ENCODE peak calls at places on chromosomes 13 and 19, in eight cellular contexts. O is tibial nerve, S is mucosa of descending colon, E is transverse colon, K is fibroblast of lung, R is breast epithelium, V is astrocyte, P is body of pancreas. G is an unnamed sample. For H3K4me1, the result is how much of the 10 kb centered on the place peaks cover.

GRCh38 chr19:4952945-4953344 is 16.0 kb upstream of the KDM4B start:
- DNase-seq in O (no peak), S (no peak), E (no peak), K (no peak), R (no peak), V (no peak), P (no peak), G (no peak)

GRCh38 chr19:7533281-7533819 is 2.2 kb upstream of the PNPLA6 start:
- DNase-seq in O (peak), S (peak), E (peak), K (peak), R (peak), V (no peak), P (peak), G (peak)

GRCh38 chr19:10214784-10215183 is 16.3 kb downstream of the S1PR2 start:
- DNase-seq in O (no peak), S (no peak), E (no peak), K (no peak), R (no peak), V (peak), P (no peak), G (no peak)

GRCh38 chr13:109123971-109124370 is 494.6 kb downstream of the MYO16 start:
- DNase-seq in O (no peak), S (no peak), E (no peak), K (no peak), R (no peak), V (no peak), P (no peak), G (no peak)

GRCh38 chr19:49363265-49364082 is at the start of gene DKKL1:
- DNase-seq in O (peak), S (peak), E (peak), K (peak), R (peak), V (peak), P (peak), G (peak)

GRCh38 chr13:40588101-40588500 is 78.3 kb downstream of the FOXO1 start:
- DNase-seq in O (no peak), S (no peak), E (no peak), K (no peak), R (no peak), V (no peak), P (no peak), G (no peak)

GRCh38 chr19:34431681-34432402 is 3.7 kb downstream of the UBA2 start:
- DNase-seq in O (no peak), S (no peak), E (no peak), K (peak), R (no peak), V (no peak), P (no peak), G (no peak)

GRCh38 chr13:110294146-110294545 is 12.8 kb downstream of the COL4A1 start:
- DNase-seq in O (no peak), S (no peak), E (no peak), K (peak), R (no peak), V (no peak), P (no peak), G (no peak)

GRCh38 chr13:102091231-102091630 is 310.6 kb downstream of the FGF14 start:
- DNase-seq in O (no peak), S (no peak), E (no peak), K (no peak), R (no peak), V (no peak), P (no peak), G (no peak)

GRCh38 chr13:85806553-85807175 is 7.4 kb upstream of the SLITRK6 start:
- DNase-seq in O (no peak), S (no peak), E (no peak), K (peak), R (no peak), V (peak), P (no peak), G (no peak)

GRCh38 chr19:46737761-46738171 is 8.1 kb upstream of the FKRP start:
- DNase-seq in O (no peak), S (no peak), E (no peak), K (no peak), R (no peak), V (no peak), P (no peak), G (no peak)

GRCh38 chr13:74193391-74193790 is 59.2 kb upstream of the KLF12 start:
- DNase-seq in O (no peak), S (no peak), E (no peak), K (no peak), R (no peak), V (no peak), P (no peak), G (no peak)

GRCh38 chr13:40958655-40959054 is 60.5 kb downstream of the ELF1 start:
- DNase-seq in O (no peak), S (no peak), E (no peak), K (no peak), R (no peak), V (no peak), P (no peak), G (no peak)

GRCh38 chr19:44303976-44304568 is 753 bp downstream of the ZNF235 start:
- DNase-seq in O (no peak), S (no peak), E (peak), K (no peak), R (no peak), V (peak), P (no peak), G (no peak)

GRCh38 chr19:10404888-10405808 is 1.8 kb upstream of the CDC37 start:
- DNase-seq in O (no peak), S (peak), E (no peak), K (no peak), R (no peak), V (no peak), P (no peak), G (no peak)

GRCh38 chr13:113591750-113592149 is 7.2 kb downstream of the TFDP1 start:
- DNase-seq in O (no peak), S (no peak), E (peak), K (no peak), R (no peak), V (no peak), P (no peak), G (no peak)

GRCh38 chr13:58181111-58181510 is 549.6 kb downstream of the PCDH17 start:
- DNase-seq in O (no peak), S (no peak), E (no peak), K (no peak), R (no peak), V (no peak), P (no peak), G (no peak)

GRCh38 chr13:23378009-23378632 is 55.4 kb downstream of the SACS start:
- DNase-seq in O (no peak), S (no peak), E (peak), K (peak), R (no peak), V (peak), P (no peak), G (no peak)

GRCh38 chr13:112072531-112073244 is 5.7 kb downstream of the SOX1 start:
- DNase-seq in O (no peak), S (no peak), E (no peak), K (no peak), R (no peak), V (no peak), P (no peak), G (no peak)

GRCh38 chr13:94028234-94029145 is 451.0 kb downstream of the DCT start:
- DNase-seq in O (no peak), S (no peak), E (no peak), K (peak), R (no peak), V (no peak), P (no peak), G (no peak)

GRCh38 chr13:104854698-104855097 is 1680.8 kb downstream of the EFNB2 start:
- DNase-seq in O (no peak), S (no peak), E (no peak), K (no peak), R (no peak), V (no peak), P (no peak), G (peak)

GRCh38 chr19:19258589-19259338 is 14.3 kb downstream of the TM6SF2 start:
- DNase-seq in O (no peak), S (no peak), E (no peak), K (no peak), R (no peak), V (no peak), P (no peak), G (no peak)

GRCh38 chr19:4910594-4911273 is 1.4 kb downstream of the UHRF1 start:
- DNase-seq in O (no peak), S (no peak), E (peak), K (peak), R (no peak), V (peak), P (no peak), G (peak)

GRCh38 chr13:36130542-36131214 is 504 bp downstream of the DCLK1 start:
- DNase-seq in O (no peak), S (no peak), E (no peak), K (no peak), R (no peak), V (no peak), P (peak), G (peak)

GRCh38 chr19:55459551-55459949 is 1.9 kb downstream of the ISOC2 start:
- DNase-seq in O (no peak), S (no peak), E (no peak), K (no peak), R (no peak), V (no peak), P (no peak), G (no peak)

GRCh38 chr13:47901451-47901850 is 99.6 kb downstream of the SUCLA2 start:
- DNase-seq in O (no peak), S (no peak), E (no peak), K (no peak), R (no peak), V (peak), P (no peak), G (no peak)

GRCh38 chr13:30107536-30108136 is 199.7 kb downstream of the KATNAL1 start:
- DNase-seq in O (no peak), S (peak), E (peak), K (peak), R (no peak), V (no peak), P (no peak), G (peak)

GRCh38 chr19:29421186-29421525 is 104.6 kb upstream of the VSTM2B start:
- DNase-seq in O (no peak), S (no peak), E (no peak), K (no peak), R (no peak), V (no peak), P (no peak), G (no peak)

GRCh38 chr19:35207391-35207871 is 21.1 kb downstream of the FAM187B start:
- DNase-seq in O (no peak), S (no peak), E (no peak), K (no peak), R (no peak), V (no peak), P (no peak), G (no peak)

GRCh38 chr13:39612023-39612637 is 9.1 kb upstream of the LHFPL6 start:
- DNase-seq in O (peak), S (no peak), E (peak), K (peak), R (peak), V (peak), P (peak), G (peak)

GRCh38 chr13:21971662-21972635 is 301.1 kb downstream of the FGF9 start:
- DNase-seq in O (no peak), S (no peak), E (no peak), K (peak), R (no peak), V (no peak), P (no peak), G (no peak)

GRCh38 chr19:1261512-1261862 is 7.6 kb upstream of the CIRBP start:
- DNase-seq in O (no peak), S (peak), E (peak), K (no peak), R (no peak), V (no peak), P (no peak), G (no peak)
- TF ChIP-seq CTCF in O (no peak), S (no peak), E (no peak), K (no peak), R (peak), V (peak), P (no peak), G (peak)

DNA sequence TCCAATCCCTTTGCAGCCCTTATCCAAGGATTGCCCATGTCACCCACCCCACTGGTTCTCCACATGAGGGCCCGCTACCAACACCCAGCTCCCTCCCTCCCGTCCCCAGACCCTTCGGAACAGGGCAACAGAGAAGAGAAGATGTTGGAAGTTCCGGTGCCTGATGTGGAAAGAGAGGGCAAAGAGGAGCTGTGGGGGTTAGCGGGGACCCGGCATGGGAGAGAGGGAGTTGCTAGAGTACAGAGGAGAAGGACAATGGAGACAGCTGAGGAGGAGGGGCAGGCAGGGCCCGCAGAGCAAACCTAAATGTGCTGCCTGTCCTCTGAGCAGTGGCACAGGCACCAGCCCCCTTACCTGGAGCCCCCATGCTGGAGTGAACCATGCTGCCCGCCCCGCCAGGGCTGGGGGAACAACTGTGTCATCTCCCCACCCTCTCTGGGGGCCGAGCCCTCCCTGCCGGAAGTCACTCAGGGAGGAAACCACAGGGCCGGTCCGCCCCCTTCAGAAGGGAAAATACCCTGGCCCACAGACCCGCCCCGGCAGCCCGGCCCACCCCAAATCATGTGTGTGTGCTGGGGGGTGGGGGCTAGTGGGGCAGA is at the start of gene POU2F2:
- DNase-seq in O (no peak), S (peak), E (peak), K (no peak), R (peak), V (no peak), P (no peak), G (peak)
- H3K4me1 ChIP-seq in O (under half), S (under half), E (under half), K (under half), R (under half), V (under half), P (under half), G (under half)

GRCh38 chr13:19957320-19958118 is 1.0 kb upstream of the ZMYM2 start:
- DNase-seq in O (peak), S (peak), E (peak), K (peak), R (peak), V (peak), P (peak), G (peak)
- TF ChIP-seq CTCF in O (peak), S (peak), E (peak), K (peak), R (peak), V (peak), P (peak), G (peak)

DNA sequence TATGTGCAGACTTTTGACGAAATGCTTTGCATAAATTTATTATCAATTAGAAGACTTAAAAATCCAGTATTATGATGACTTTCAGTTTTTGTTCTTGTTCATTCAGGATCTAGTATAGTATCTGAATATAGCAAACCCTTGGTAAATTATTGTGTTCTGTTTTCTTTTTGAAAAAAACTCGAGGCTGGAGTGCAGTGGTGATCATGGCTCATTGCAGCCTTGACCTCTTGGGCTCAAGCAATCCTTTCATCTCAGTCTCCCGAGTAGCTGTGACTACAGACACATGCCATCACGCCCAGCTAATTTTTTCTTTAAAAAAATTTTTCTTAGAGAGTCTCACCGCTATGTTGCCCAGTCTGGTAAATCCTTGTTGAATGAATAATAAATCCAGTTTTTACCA is 4.6 kb downstream of the FARP1 start:
- DNase-seq in O (no peak), S (no peak), E (no peak), K (no peak), R (no peak), V (no peak), P (no peak), G (no peak)
- H3K4me1 ChIP-seq in O (under half), S (under half), E (under half), K (under half), R (under half), V (under half), P (under half), G (under half)

GRCh38 chr19:16586477-16586871 is 14.3 kb upstream of the SLC35E1 start:
- DNase-seq in O (no peak), S (no peak), E (no peak), K (no peak), R (no peak), V (no peak), P (no peak), G (no peak)
- TF ChIP-seq CTCF in O (no peak), S (no peak), E (no peak), K (no peak), R (no peak), V (no peak), P (no peak), G (no peak)

DNA sequence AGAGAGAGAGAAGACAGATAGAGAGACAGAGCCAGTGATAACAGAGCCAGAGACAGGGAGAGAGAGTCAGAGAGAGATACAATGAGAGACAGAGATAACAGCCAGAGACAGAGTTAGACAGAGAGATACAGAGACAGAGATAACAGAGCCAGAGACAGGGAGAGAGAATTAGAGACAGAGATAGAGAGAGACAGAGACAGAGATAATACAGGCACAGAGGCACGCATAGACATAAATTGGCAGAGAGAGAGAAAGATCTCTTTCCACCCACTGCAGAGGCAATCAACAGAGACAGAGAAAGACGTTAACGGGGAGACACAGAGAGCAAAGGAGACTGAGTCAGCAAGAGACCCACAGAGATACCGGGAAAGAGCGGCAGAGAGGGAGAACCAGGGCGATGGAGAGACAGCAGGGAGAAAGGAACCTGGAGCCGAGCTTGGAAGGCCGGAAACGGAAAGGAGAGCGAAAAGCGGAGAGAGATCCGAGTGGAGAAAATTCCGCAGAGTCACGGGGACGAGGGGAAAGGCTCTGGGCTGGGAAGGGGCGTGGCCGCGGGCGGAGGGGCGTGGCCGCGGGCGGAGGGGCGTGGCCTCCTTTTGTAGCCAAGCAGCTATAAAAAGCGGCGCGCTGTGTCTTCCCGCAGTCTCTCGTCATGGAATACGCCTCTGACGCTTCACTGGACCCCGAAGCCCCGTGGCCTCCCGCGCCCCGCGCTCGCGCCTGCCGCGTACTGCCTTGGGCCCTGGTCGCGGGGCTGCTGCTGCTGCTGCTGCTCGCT is at the start of gene TNFSF9:
- DNase-seq in O (peak), S (peak), E (peak), K (peak), R (peak), V (peak), P (peak), G (peak)
- H3K4me1 ChIP-seq in O (under half), S (under half), E (under half), K (under half), R (under half), V (under half), P (under half), G (under half)

GRCh38 chr13:28819046-28819747 is 942 bp upstream of the MTUS2 start:
- DNase-seq in O (no peak), S (no peak), E (no peak), K (peak), R (no peak), V (peak), P (peak), G (no peak)

GRCh38 chr13:28820099-28821051 is at the start of gene MTUS2:
- DNase-seq in O (no peak), S (peak), E (no peak), K (no peak), R (no peak), V (no peak), P (peak), G (peak)

GRCh38 chr13:28819748-28820098 is 416 bp upstream of the MTUS2 start:
- DNase-seq in O (no peak), S (peak), E (peak), K (peak), R (no peak), V (peak), P (peak), G (peak)

GRCh38 chr13:28822161-28822560 is 2.0 kb downstream of the MTUS2 start:
- DNase-seq in O (no peak), S (no peak), E (no peak), K (no peak), R (no peak), V (no peak), P (no peak), G (no peak)

GRCh38 chr13:28817204-28817603 is 2.9 kb upstream of the MTUS2 start:
- DNase-seq in O (no peak), S (no peak), E (no peak), K (no peak), R (no peak), V (no peak), P (no peak), G (no peak)
- TF ChIP-seq CTCF in O (no peak), S (no peak), E (no peak), K (no peak), R (no peak), V (no peak), P (no peak), G (no peak)

DNA sequence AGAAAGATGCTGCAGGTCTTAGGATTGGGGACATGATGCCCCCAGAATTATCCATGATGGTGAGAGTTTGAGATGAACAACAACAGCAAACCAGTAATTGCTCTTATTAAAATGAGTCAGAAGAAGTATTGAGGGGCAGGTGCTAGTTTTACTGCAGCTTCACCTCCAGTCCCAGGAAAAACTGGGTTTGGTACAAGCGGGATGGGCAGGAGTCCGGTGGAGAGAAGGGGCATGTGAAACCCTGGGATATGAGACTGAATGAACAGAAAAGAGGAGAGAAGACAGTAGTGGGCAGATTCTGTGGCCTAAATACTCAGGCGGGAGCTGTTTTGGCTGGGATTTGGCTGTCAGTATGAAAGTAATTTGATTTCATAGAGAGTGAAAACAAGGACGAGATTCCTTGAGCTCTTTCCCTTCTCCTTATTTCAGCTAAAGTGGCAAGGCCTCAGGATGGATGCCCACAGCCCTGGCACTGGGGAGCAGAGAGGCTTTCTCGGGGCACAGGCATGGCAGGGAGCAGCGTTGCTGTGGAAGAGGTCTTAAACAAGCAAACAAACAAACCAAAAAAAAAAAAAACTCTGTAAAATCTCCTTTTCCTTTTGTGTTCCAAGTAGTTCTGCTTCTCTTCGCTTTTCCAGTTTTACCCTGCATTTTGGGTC is 30.7 kb downstream of the NFIX start:
- DNase-seq in O (no peak), S (no peak), E (no peak), K (no peak), R (no peak), V (no peak), P (no peak), G (no peak)
- H3K4me1 ChIP-seq in O (half or more), S (under half), E (half or more), K (under half), R (under half), V (half or more), P (half or more), G (half or more)

G was measured in upper lobe of left lung.